ENCODE peak calls at places on chromosomes 7 and 10, in five cellular contexts. K, A, L, S and I are unnamed samples.

GRCh38 chr10:86439544-86439943 is 72.9 kb upstream of the GRID1 start:
- DNase-seq in K (peak; percentile 97), A (peak; percentile 56), L (peak; percentile 58), S (peak; percentile 66), I (peak; percentile 70)

GRCh38 chr10:43398939-43399871 is 9.8 kb downstream of the HNRNPF start:
- DNase-seq in K (peak; percentile 72), A (no peak), L (no peak), S (peak; percentile 79), I (no peak)

GRCh38 chr10:61314273-61314672 is 138.9 kb downstream of the TMEM26 start:
- DNase-seq in K (no peak), A (no peak), L (no peak), S (no peak), I (no peak)

GRCh38 chr7:106205621-106206222 is 79.1 kb downstream of the NAMPT start:
- DNase-seq in K (peak; percentile 20), A (no peak), L (no peak), S (no peak), I (no peak)

GRCh38 chr10:79476645-79477044 is 31.2 kb upstream of the ZCCHC24 start:
- DNase-seq in K (no peak), A (no peak), L (no peak), S (no peak), I (no peak)

GRCh38 chr10:61408065-61408464 is 45.1 kb downstream of the TMEM26 start:
- DNase-seq in K (peak; percentile 23), A (no peak), L (no peak), S (no peak), I (no peak)

GRCh38 chr7:85135931-85136330 is 50.9 kb downstream of the SEMA3D start:
- DNase-seq in K (peak; percentile 77), A (no peak), L (no peak), S (no peak), I (no peak)

GRCh38 chr10:22958338-22958737 is 30.5 kb downstream of the ARMC3 start:
- DNase-seq in K (no peak), A (no peak), L (no peak), S (no peak), I (no peak)

GRCh38 chr7:143417734-143418378 is 9.2 kb upstream of the EPHA1 start:
- DNase-seq in K (peak; percentile 26), A (no peak), L (no peak), S (no peak), I (no peak)

GRCh38 chr7:64793106-64793755 is 997 bp upstream of the ZNF138 start:
- DNase-seq in K (peak; percentile 33), A (no peak), L (no peak), S (no peak), I (no peak)

GRCh38 chr7:41169307-41169706 is 533.6 kb downstream of the INHBA start:
- DNase-seq in K (peak; percentile 36), A (no peak), L (no peak), S (no peak), I (no peak)

GRCh38 chr7:12403287-12404181 is at the start of gene VWDE:
- DNase-seq in K (no peak), A (no peak), L (peak; percentile 71), S (no peak), I (no peak)

GRCh38 chr10:103917326-103918052 is 495 bp downstream of the STN1 start:
- DNase-seq in K (peak; percentile 46), A (peak; percentile 59), L (peak; percentile 61), S (peak; percentile 18), I (peak; percentile 24)

GRCh38 chr7:129739427-129739826 is 127.9 kb downstream of the NRF1 start:
- DNase-seq in K (peak; percentile 76), A (no peak), L (no peak), S (no peak), I (no peak)

GRCh38 chr10:104339469-104340098 is 1.3 kb upstream of the ITPRIP start:
- DNase-seq in K (peak; percentile 77), A (peak; percentile 62), L (peak; percentile 43), S (peak; percentile 56), I (peak; percentile 76)

GRCh38 chr10:5895804-5896203 is 5.8 kb downstream of the FBH1 start:
- DNase-seq in K (no peak), A (no peak), L (peak; percentile 36), S (no peak), I (no peak)

GRCh38 chr10:28082316-28082715 is 83.4 kb upstream of the ODAD2 start:
- DNase-seq in K (no peak), A (no peak), L (no peak), S (no peak), I (no peak)

GRCh38 chr10:21293518-21294356 is 231.7 kb downstream of the SKIDA1 start:
- DNase-seq in K (no peak), A (no peak), L (no peak), S (no peak), I (no peak)

GRCh38 chr10:42962120-42962901 is 114.6 kb upstream of the RET start:
- DNase-seq in K (no peak), A (no peak), L (peak; percentile 2), S (no peak), I (peak; percentile 7)

GRCh38 chr10:44316187-44316921 is 68.5 kb downstream of the CXCL12 start:
- DNase-seq in K (no peak), A (no peak), L (no peak), S (no peak), I (no peak)

GRCh38 chr10:131082201-131082850 is 229.2 kb downstream of the TCERG1L start:
- DNase-seq in K (no peak), A (no peak), L (no peak), S (no peak), I (no peak)

GRCh38 chr10:102565793-102566192 is 62.0 kb downstream of the SUFU start:
- DNase-seq in K (no peak), A (no peak), L (no peak), S (peak; percentile 9), I (no peak)

GRCh38 chr10:92184977-92185376 is 105.9 kb downstream of the CPEB3 start:
- DNase-seq in K (no peak), A (no peak), L (no peak), S (no peak), I (no peak)

GRCh38 chr7:3087243-3087642 is 43.6 kb upstream of the CARD11 start:
- DNase-seq in K (peak; percentile 20), A (no peak), L (no peak), S (no peak), I (no peak)

GRCh38 chr10:133258818-133259602 is 17.7 kb downstream of the ADAM8 start:
- DNase-seq in K (peak; percentile 100), A (peak; percentile 57), L (peak; percentile 70), S (peak; percentile 30), I (peak; percentile 78)

GRCh38 chr10:118808601-118809371 is 54.0 kb upstream of the CACUL1 start:
- DNase-seq in K (no peak), A (no peak), L (no peak), S (no peak), I (no peak)

GRCh38 chr10:133090654-133091053 is 2.9 kb downstream of the ADGRA1 start:
- DNase-seq in K (no peak), A (no peak), L (no peak), S (no peak), I (no peak)

GRCh38 chr7:28272461-28272877 is 91.9 kb upstream of the JAZF1 start:
- DNase-seq in K (peak; percentile 68), A (peak; percentile 51), L (peak; percentile 25), S (no peak), I (peak; percentile 48)

GRCh38 chr7:26329520-26330269 is 38.0 kb downstream of the SNX10 start:
- DNase-seq in K (no peak), A (no peak), L (peak; percentile 33), S (no peak), I (no peak)

GRCh38 chr7:152046531-152046930 is 21.1 kb downstream of the GALNT11 start:
- DNase-seq in K (no peak), A (no peak), L (no peak), S (no peak), I (no peak)

GRCh38 chr7:64614812-64615211 is 51.1 kb upstream of the ZNF107 start:
- DNase-seq in K (no peak), A (no peak), L (no peak), S (no peak), I (no peak)

GRCh38 chr7:145106001-145106400 is 270.1 kb upstream of the TPK1 start:
- DNase-seq in K (no peak), A (no peak), L (no peak), S (no peak), I (peak; percentile 15)

GRCh38 chr7:132430041-132430440 is 146.2 kb downstream of the PLXNA4 start:
- DNase-seq in K (no peak), A (no peak), L (no peak), S (no peak), I (no peak)

GRCh38 chr10:86498608-86499007 is 23.0 kb downstream of the WAPL start:
- DNase-seq in K (no peak), A (no peak), L (no peak), S (no peak), I (no peak)

GRCh38 chr10:132129431-132129830 is 57.3 kb upstream of the DPYSL4 start:
- DNase-seq in K (no peak), A (no peak), L (no peak), S (no peak), I (no peak)

GRCh38 chr7:139875821-139876241 is 46.8 kb downstream of the TBXAS1 start:
- DNase-seq in K (no peak), A (no peak), L (no peak), S (no peak), I (no peak)

GRCh38 chr7:138924551-138925225 is 56.5 kb downstream of the KIAA1549 start:
- DNase-seq in K (no peak), A (no peak), L (no peak), S (no peak), I (no peak)

GRCh38 chr10:8913720-8914119 is 859.2 kb downstream of the GATA3 start:
- DNase-seq in K (no peak), A (no peak), L (no peak), S (no peak), I (no peak)

GRCh38 chr10:112352044-112352443 is 21.9 kb upstream of the ACSL5 start:
- DNase-seq in K (no peak), A (no peak), L (no peak), S (peak; percentile 51), I (no peak)
- TF ChIP-seq POLR2A in K (no peak), A (no peak), L (no peak), S (no peak), I (no peak)

GRCh38 chr7:10790910-10791309 is 182.8 kb upstream of the PHF14 start:
- DNase-seq in K (no peak), A (no peak), L (no peak), S (no peak), I (no peak)

GRCh38 chr7:10793995-10794780 is 179.5 kb upstream of the PHF14 start:
- DNase-seq in K (no peak), A (no peak), L (no peak), S (no peak), I (no peak)

GRCh38 chr7:10789170-10789569 is 184.5 kb upstream of the PHF14 start:
- DNase-seq in K (no peak), A (no peak), L (no peak), S (no peak), I (no peak)
- TF ChIP-seq POLR2A in K (no peak), A (no peak), L (no peak), S (no peak), I (no peak)

GRCh38 chr10:49279015-49279880 is 19.7 kb upstream of the C10orf71 start:
- DNase-seq in K (no peak), A (no peak), L (no peak), S (no peak), I (no peak)
- TF ChIP-seq POLR2A in K (no peak), A (no peak), L (no peak), S (no peak), I (no peak)

GRCh38 chr7:149321978-149322541 is 60.1 kb downstream of the ZNF783 start:
- DNase-seq in K (peak; percentile 21), A (no peak), L (no peak), S (no peak), I (no peak)
- TF ChIP-seq POLR2A in K (no peak), A (no peak), L (no peak), S (no peak), I (no peak)